ENCODE peak calls at places on chromosomes 4 and X, in six cellular contexts. V is stomach, G is endothelial cell of umbilical vein, C is ovary, A is body of pancreas, J is A549. Y is an unnamed sample.
A peak's percentile ranks its signal among the peaks of the same experiment; 100 is the strongest.

GRCh38 chrX:49061916-49062315 is 3.1 kb downstream of the CCDC120 start:
- DNase-seq in V (no peak), G (no peak), C (no peak), A (no peak), J (no peak), Y (no peak)

GRCh38 chrX:1442724-1443367 is 9.9 kb downstream of the ASMTL start:
- DNase-seq in V (no peak), G (no peak), C (peak; percentile 4), A (no peak), J (no peak), Y (no peak)

GRCh38 chr4:185018834-185019450 is 652 bp downstream of the HELT start:
- DNase-seq in V (no peak), G (no peak), C (no peak), A (no peak), J (no peak), Y (no peak)

GRCh38 chr4:88054909-88055308 is 47.5 kb downstream of the PKD2 start:
- DNase-seq in V (peak; percentile 26), G (peak; percentile 77), C (no peak), A (no peak), J (peak; percentile 17), Y (peak; percentile 5)

GRCh38 chr4:145481164-145481941 is at the start of gene SMAD1:
- DNase-seq in V (peak; percentile 88), G (peak; percentile 76), C (peak; percentile 74), A (peak; percentile 92), J (peak; percentile 28), Y (peak; percentile 41)

GRCh38 chr4:105710678-105711077 is 2.1 kb downstream of the GSTCD start:
- DNase-seq in V (no peak), G (no peak), C (no peak), A (no peak), J (no peak), Y (no peak)

GRCh38 chr4:89598602-89599001 is 238.4 kb downstream of the SNCA start:
- DNase-seq in V (no peak), G (peak; percentile 64), C (no peak), A (no peak), J (peak; percentile 1), Y (no peak)

GRCh38 chrX:15471016-15471415 is 22.1 kb downstream of the PIR start:
- DNase-seq in V (peak; percentile 65), G (peak; percentile 67), C (peak; percentile 70), A (peak; percentile 59), J (peak; percentile 19), Y (no peak)

GRCh38 chr4:24686866-24687672 is 102.7 kb upstream of the DHX15 start:
- DNase-seq in V (peak; percentile 66), G (peak; percentile 11), C (no peak), A (peak; percentile 63), J (peak; percentile 14), Y (no peak)

GRCh38 chr4:25578431-25578830 is 77.2 kb upstream of the SLC34A2 start:
- DNase-seq in V (no peak), G (no peak), C (no peak), A (no peak), J (no peak), Y (no peak)

GRCh38 chr4:156824451-156825060 is 147.0 kb downstream of the PDGFC start:
- DNase-seq in V (no peak), G (no peak), C (no peak), A (no peak), J (no peak), Y (no peak)

GRCh38 chr4:17155486-17155885 is 257.0 kb upstream of the LDB2 start:
- DNase-seq in V (no peak), G (no peak), C (no peak), A (no peak), J (no peak), Y (no peak)

GRCh38 chrX:11533211-11533651 is 132.5 kb downstream of the ARHGAP6 start:
- DNase-seq in V (no peak), G (peak; percentile 67), C (no peak), A (no peak), J (peak; percentile 22), Y (peak; percentile 1)

GRCh38 chr4:7518871-7519637 is 84.3 kb upstream of the PSAPL1 start:
- DNase-seq in V (no peak), G (no peak), C (no peak), A (no peak), J (no peak), Y (no peak)

GRCh38 chr4:87192155-87192919 is 28.1 kb downstream of the KLHL8 start:
- DNase-seq in V (no peak), G (no peak), C (no peak), A (no peak), J (no peak), Y (no peak)

GRCh38 chrX:133414399-133415275 is 652 bp downstream of the GPC4 start:
- DNase-seq in V (no peak), G (no peak), C (peak; percentile 24), A (peak; percentile 19), J (no peak), Y (peak; percentile 13)

GRCh38 chrX:132146456-132146855 is 18.6 kb upstream of the FRMD7 start:
- DNase-seq in V (no peak), G (no peak), C (no peak), A (no peak), J (no peak), Y (no peak)

GRCh38 chr4:84855774-84856173 is 110.7 kb downstream of the WDFY3 start:
- DNase-seq in V (no peak), G (no peak), C (no peak), A (peak; percentile 13), J (no peak), Y (no peak)

GRCh38 chr4:68272860-68273259 is 27.4 kb upstream of the TMPRSS11B start:
- DNase-seq in V (no peak), G (no peak), C (no peak), A (no peak), J (no peak), Y (no peak)

GRCh38 chr4:42280327-42281095 is 116.8 kb upstream of the SHISA3 start:
- DNase-seq in V (no peak), G (peak; percentile 36), C (no peak), A (no peak), J (no peak), Y (no peak)

GRCh38 chr4:159723341-159724048 is 620.6 kb downstream of the RAPGEF2 start:
- DNase-seq in V (no peak), G (no peak), C (no peak), A (no peak), J (no peak), Y (no peak)

GRCh38 chrX:17464196-17464595 is 89.2 kb downstream of the NHS start:
- DNase-seq in V (no peak), G (no peak), C (no peak), A (no peak), J (no peak), Y (no peak)

GRCh38 chr4:2101346-2102044 is 42.4 kb downstream of the NAT8L start:
- DNase-seq in V (no peak), G (no peak), C (no peak), A (no peak), J (no peak), Y (no peak)

GRCh38 chrX:51395807-51396728 is 63.4 kb downstream of the NUDT10 start:
- DNase-seq in V (no peak), G (no peak), C (peak; percentile 40), A (peak; percentile 22), J (no peak), Y (no peak)

GRCh38 chr4:48187813-48188212 is 53.8 kb upstream of the TXK start:
- DNase-seq in V (no peak), G (no peak), C (no peak), A (no peak), J (no peak), Y (no peak)

GRCh38 chr4:99816611-99817309 is at the start of gene DAPP1:
- DNase-seq in V (peak; percentile 74), G (no peak), C (no peak), A (no peak), J (no peak), Y (no peak)

GRCh38 chr4:180909279-180909678 is 1333.9 kb upstream of the TENM3 start:
- DNase-seq in V (no peak), G (no peak), C (no peak), A (no peak), J (no peak), Y (no peak)

GRCh38 chrX:131513159-131513914 is 30.5 kb upstream of the OR13H1 start:
- DNase-seq in V (no peak), G (no peak), C (no peak), A (no peak), J (no peak), Y (no peak)

GRCh38 chr4:121869841-121870822 is at the start of gene BBS7:
- DNase-seq in V (peak; percentile 98), G (peak; percentile 99), C (peak; percentile 99), A (peak; percentile 97), J (peak; percentile 72), Y (peak; percentile 61)
- TF ChIP-seq POLR2A in V (no peak), G (peak; percentile 96), C (peak; percentile 91), A (no peak), J (peak; percentile 93), Y (peak; percentile 96)

DNA sequence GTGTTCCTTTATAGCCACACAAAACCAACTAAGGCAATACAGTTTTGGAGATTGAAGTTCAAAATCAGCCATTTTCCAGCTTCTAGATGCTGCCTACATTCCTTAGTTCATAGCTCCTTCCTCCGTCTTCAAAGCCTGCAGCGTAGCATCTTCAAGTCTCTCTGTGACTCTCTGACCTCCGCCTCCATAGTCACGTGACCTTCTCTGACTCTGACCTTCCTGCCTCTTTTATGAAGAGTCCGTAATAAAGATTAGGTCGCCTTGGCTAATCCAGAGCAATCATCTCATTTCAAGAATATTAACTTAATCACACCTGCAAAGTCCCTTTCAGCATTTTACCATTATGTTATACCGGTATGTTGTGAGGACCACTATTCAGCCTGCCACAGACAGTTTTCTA is 60.4 kb downstream of the ZCCHC12 start:
- DNase-seq in V (no peak), G (no peak), C (no peak), A (no peak), J (no peak), Y (no peak)
- TF ChIP-seq POLR2A in V (no peak), G (no peak), C (no peak), A (no peak), J (no peak), Y (no peak)

GRCh38 chrX:19555683-19556082 is 40.4 kb upstream of the MAP3K15 start:
- DNase-seq in V (no peak), G (no peak), C (no peak), A (no peak), J (no peak), Y (no peak)
- TF ChIP-seq POLR2A in V (no peak), G (no peak), C (no peak), A (no peak), J (no peak), Y (no peak)

GRCh38 chr4:80072607-80073361 is at the start of gene ANTXR2:
- DNase-seq in V (peak; percentile 85), G (peak; percentile 84), C (peak; percentile 87), A (peak; percentile 81), J (peak; percentile 47), Y (peak; percentile 59)
- TF ChIP-seq POLR2A in V (no peak), G (peak; percentile 78), C (peak; percentile 32), A (peak; percentile 50), J (peak; percentile 27), Y (peak; percentile 77)

GRCh38 chrX:84144281-84144680 is 43.7 kb downstream of the RPS6KA6 start:
- DNase-seq in V (no peak), G (no peak), C (no peak), A (no peak), J (no peak), Y (no peak)

DNA sequence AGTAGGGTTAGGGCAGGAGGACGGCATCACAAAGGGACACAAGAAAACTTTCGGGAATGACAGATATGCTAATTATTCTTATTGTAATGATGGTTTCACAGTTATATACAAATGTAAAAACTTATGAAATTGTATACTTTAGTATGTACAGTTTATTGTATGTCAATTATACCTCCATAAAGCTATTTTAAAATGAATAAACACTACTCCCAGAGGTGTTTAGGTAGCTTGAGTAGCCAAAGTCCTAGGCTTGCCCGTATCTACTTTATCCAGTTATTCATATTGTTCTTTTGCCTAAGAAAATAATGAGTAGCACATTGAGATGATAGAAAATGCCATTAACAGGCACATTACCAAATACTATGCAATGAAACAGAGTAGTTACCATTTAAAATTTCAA is 43.0 kb downstream of the RPS6KA6 start:
- DNase-seq in V (no peak), G (no peak), C (no peak), A (no peak), J (no peak), Y (no peak)
- TF ChIP-seq POLR2A in V (no peak), G (no peak), C (no peak), A (no peak), J (no peak), Y (no peak)

Y was measured in H54.